ENCODE peak calls at places on chromosome 20, in seven cellular contexts. One of them, this sample, is unnamed.

GRCh38 chr20:19699132-19699971 is 58.7 kb upstream of the RIN2 start:
- DNase-seq in activated CD8-positive, alpha-beta memory T cell treated with anti-CD3 and anti-CD28 coated beads, Interleukin-2, amount 50 U/mL, for 4 hours: no peak
- DNase-seq in body of pancreas: no peak
- DNase-seq in T-helper 1 cell: no peak
- DNase-seq in NCI-H1092: no peak
- DNase-seq in upper lobe of right lung: no peak
- DNase-seq in stimulated activated CD4-positive, alpha-beta T cell treated with anti-CD3 and anti-CD28 coated beads, Interleukin-4, amount 100 ng/mL, for 4 hours: no peak
- DNase-seq in this sample: peak

GRCh38 chr20:62882426-62882825 is 20.8 kb upstream of the TCFL5 start:
- DNase-seq in upper lobe of right lung: no peak
- DNase-seq in NCI-H1092: no peak
- DNase-seq in stimulated activated CD4-positive, alpha-beta T cell treated with anti-CD3 and anti-CD28 coated beads, Interleukin-4, amount 100 ng/mL, for 4 hours: no peak
- DNase-seq in body of pancreas: no peak
- DNase-seq in activated CD8-positive, alpha-beta memory T cell treated with anti-CD3 and anti-CD28 coated beads, Interleukin-2, amount 50 U/mL, for 4 hours: no peak
- DNase-seq in T-helper 1 cell: no peak
- DNase-seq in this sample: no peak

GRCh38 chr20:5529331-5530142 is 212.8 kb upstream of the PROKR2 start:
- DNase-seq in body of pancreas: peak
- DNase-seq in activated CD8-positive, alpha-beta memory T cell treated with anti-CD3 and anti-CD28 coated beads, Interleukin-2, amount 50 U/mL, for 4 hours: peak
- DNase-seq in NCI-H1092: peak
- DNase-seq in T-helper 1 cell: peak
- DNase-seq in stimulated activated CD4-positive, alpha-beta T cell treated with anti-CD3 and anti-CD28 coated beads, Interleukin-4, amount 100 ng/mL, for 4 hours: peak
- DNase-seq in upper lobe of right lung: peak
- DNase-seq in this sample: peak

GRCh38 chr20:23419995-23420901 is 1.0 kb downstream of the NAPB start:
- DNase-seq in body of pancreas: peak
- DNase-seq in activated CD8-positive, alpha-beta memory T cell treated with anti-CD3 and anti-CD28 coated beads, Interleukin-2, amount 50 U/mL, for 4 hours: peak
- DNase-seq in T-helper 1 cell: peak
- DNase-seq in upper lobe of right lung: peak
- DNase-seq in NCI-H1092: no peak
- DNase-seq in stimulated activated CD4-positive, alpha-beta T cell treated with anti-CD3 and anti-CD28 coated beads, Interleukin-4, amount 100 ng/mL, for 4 hours: peak
- DNase-seq in this sample: peak

GRCh38 chr20:31974975-31975481 is 7.1 kb downstream of the XKR7 start:
- DNase-seq in stimulated activated CD4-positive, alpha-beta T cell treated with anti-CD3 and anti-CD28 coated beads, Interleukin-4, amount 100 ng/mL, for 4 hours: no peak
- DNase-seq in body of pancreas: no peak
- DNase-seq in T-helper 1 cell: no peak
- DNase-seq in upper lobe of right lung: no peak
- DNase-seq in NCI-H1092: peak
- DNase-seq in activated CD8-positive, alpha-beta memory T cell treated with anti-CD3 and anti-CD28 coated beads, Interleukin-2, amount 50 U/mL, for 4 hours: no peak
- DNase-seq in this sample: no peak

GRCh38 chr20:40359127-40359892 is 329.7 kb downstream of the MAFB start:
- DNase-seq in stimulated activated CD4-positive, alpha-beta T cell treated with anti-CD3 and anti-CD28 coated beads, Interleukin-4, amount 100 ng/mL, for 4 hours: no peak
- DNase-seq in activated CD8-positive, alpha-beta memory T cell treated with anti-CD3 and anti-CD28 coated beads, Interleukin-2, amount 50 U/mL, for 4 hours: no peak
- DNase-seq in T-helper 1 cell: no peak
- DNase-seq in upper lobe of right lung: no peak
- DNase-seq in body of pancreas: no peak
- DNase-seq in NCI-H1092: no peak
- DNase-seq in this sample: no peak

GRCh38 chr20:37571033-37571432 is 43.4 kb upstream of the BLCAP start:
- DNase-seq in body of pancreas: no peak
- DNase-seq in NCI-H1092: no peak
- DNase-seq in stimulated activated CD4-positive, alpha-beta T cell treated with anti-CD3 and anti-CD28 coated beads, Interleukin-4, amount 100 ng/mL, for 4 hours: no peak
- DNase-seq in upper lobe of right lung: no peak
- DNase-seq in activated CD8-positive, alpha-beta memory T cell treated with anti-CD3 and anti-CD28 coated beads, Interleukin-2, amount 50 U/mL, for 4 hours: no peak
- DNase-seq in T-helper 1 cell: no peak
- DNase-seq in this sample: no peak

GRCh38 chr20:63083831-63084562 is 77.2 kb upstream of the BHLHE23 start:
- DNase-seq in stimulated activated CD4-positive, alpha-beta T cell treated with anti-CD3 and anti-CD28 coated beads, Interleukin-4, amount 100 ng/mL, for 4 hours: no peak
- DNase-seq in NCI-H1092: no peak
- DNase-seq in T-helper 1 cell: no peak
- DNase-seq in body of pancreas: no peak
- DNase-seq in upper lobe of right lung: peak
- DNase-seq in activated CD8-positive, alpha-beta memory T cell treated with anti-CD3 and anti-CD28 coated beads, Interleukin-2, amount 50 U/mL, for 4 hours: peak
- DNase-seq in this sample: no peak

GRCh38 chr20:34904202-34904621 is 27.8 kb downstream of the ACSS2 start:
- DNase-seq in upper lobe of right lung: no peak
- DNase-seq in stimulated activated CD4-positive, alpha-beta T cell treated with anti-CD3 and anti-CD28 coated beads, Interleukin-4, amount 100 ng/mL, for 4 hours: no peak
- DNase-seq in T-helper 1 cell: no peak
- DNase-seq in NCI-H1092: no peak
- DNase-seq in body of pancreas: no peak
- DNase-seq in activated CD8-positive, alpha-beta memory T cell treated with anti-CD3 and anti-CD28 coated beads, Interleukin-2, amount 50 U/mL, for 4 hours: no peak
- DNase-seq in this sample: no peak

GRCh38 chr20:36628076-36628475 is 17.9 kb downstream of the SLA2 start:
- DNase-seq in body of pancreas: no peak
- DNase-seq in stimulated activated CD4-positive, alpha-beta T cell treated with anti-CD3 and anti-CD28 coated beads, Interleukin-4, amount 100 ng/mL, for 4 hours: no peak
- DNase-seq in activated CD8-positive, alpha-beta memory T cell treated with anti-CD3 and anti-CD28 coated beads, Interleukin-2, amount 50 U/mL, for 4 hours: peak
- DNase-seq in T-helper 1 cell: no peak
- DNase-seq in upper lobe of right lung: no peak
- DNase-seq in NCI-H1092: no peak
- DNase-seq in this sample: no peak

GRCh38 chr20:37220796-37221195 is 40.8 kb downstream of the GHRH start:
- DNase-seq in body of pancreas: no peak
- DNase-seq in activated CD8-positive, alpha-beta memory T cell treated with anti-CD3 and anti-CD28 coated beads, Interleukin-2, amount 50 U/mL, for 4 hours: no peak
- DNase-seq in NCI-H1092: no peak
- DNase-seq in upper lobe of right lung: no peak
- DNase-seq in stimulated activated CD4-positive, alpha-beta T cell treated with anti-CD3 and anti-CD28 coated beads, Interleukin-4, amount 100 ng/mL, for 4 hours: no peak
- DNase-seq in T-helper 1 cell: no peak
- DNase-seq in this sample: peak

GRCh38 chr20:60558491-60558890 is 600.3 kb downstream of the CDH26 start:
- DNase-seq in body of pancreas: no peak
- DNase-seq in upper lobe of right lung: no peak
- DNase-seq in T-helper 1 cell: no peak
- DNase-seq in NCI-H1092: no peak
- DNase-seq in activated CD8-positive, alpha-beta memory T cell treated with anti-CD3 and anti-CD28 coated beads, Interleukin-2, amount 50 U/mL, for 4 hours: no peak
- DNase-seq in stimulated activated CD4-positive, alpha-beta T cell treated with anti-CD3 and anti-CD28 coated beads, Interleukin-4, amount 100 ng/mL, for 4 hours: no peak
- DNase-seq in this sample: no peak

GRCh38 chr20:62571667-62572344 is 70.5 kb upstream of the SLCO4A1 start:
- DNase-seq in body of pancreas: no peak
- DNase-seq in stimulated activated CD4-positive, alpha-beta T cell treated with anti-CD3 and anti-CD28 coated beads, Interleukin-4, amount 100 ng/mL, for 4 hours: no peak
- DNase-seq in T-helper 1 cell: no peak
- DNase-seq in activated CD8-positive, alpha-beta memory T cell treated with anti-CD3 and anti-CD28 coated beads, Interleukin-2, amount 50 U/mL, for 4 hours: no peak
- DNase-seq in NCI-H1092: no peak
- DNase-seq in upper lobe of right lung: no peak
- DNase-seq in this sample: no peak

GRCh38 chr20:31538327-31538726 is 24.1 kb downstream of the HM13 start:
- DNase-seq in activated CD8-positive, alpha-beta memory T cell treated with anti-CD3 and anti-CD28 coated beads, Interleukin-2, amount 50 U/mL, for 4 hours: no peak
- DNase-seq in T-helper 1 cell: no peak
- DNase-seq in body of pancreas: no peak
- DNase-seq in upper lobe of right lung: no peak
- DNase-seq in NCI-H1092: no peak
- DNase-seq in stimulated activated CD4-positive, alpha-beta T cell treated with anti-CD3 and anti-CD28 coated beads, Interleukin-4, amount 100 ng/mL, for 4 hours: no peak
- DNase-seq in this sample: no peak

GRCh38 chr20:32562495-32562911 is 22.6 kb downstream of the NOL4L start:
- DNase-seq in activated CD8-positive, alpha-beta memory T cell treated with anti-CD3 and anti-CD28 coated beads, Interleukin-2, amount 50 U/mL, for 4 hours: no peak
- DNase-seq in T-helper 1 cell: no peak
- DNase-seq in NCI-H1092: no peak
- DNase-seq in stimulated activated CD4-positive, alpha-beta T cell treated with anti-CD3 and anti-CD28 coated beads, Interleukin-4, amount 100 ng/mL, for 4 hours: no peak
- DNase-seq in upper lobe of right lung: no peak
- DNase-seq in body of pancreas: no peak
- DNase-seq in this sample: no peak

GRCh38 chr20:21262812-21263211 is 40.3 kb upstream of the XRN2 start:
- DNase-seq in NCI-H1092: no peak
- DNase-seq in body of pancreas: no peak
- DNase-seq in T-helper 1 cell: no peak
- DNase-seq in activated CD8-positive, alpha-beta memory T cell treated with anti-CD3 and anti-CD28 coated beads, Interleukin-2, amount 50 U/mL, for 4 hours: no peak
- DNase-seq in upper lobe of right lung: no peak
- DNase-seq in stimulated activated CD4-positive, alpha-beta T cell treated with anti-CD3 and anti-CD28 coated beads, Interleukin-4, amount 100 ng/mL, for 4 hours: no peak
- DNase-seq in this sample: no peak

GRCh38 chr20:50924261-50924660 is 7.0 kb downstream of the ADNP start:
- DNase-seq in stimulated activated CD4-positive, alpha-beta T cell treated with anti-CD3 and anti-CD28 coated beads, Interleukin-4, amount 100 ng/mL, for 4 hours: no peak
- DNase-seq in activated CD8-positive, alpha-beta memory T cell treated with anti-CD3 and anti-CD28 coated beads, Interleukin-2, amount 50 U/mL, for 4 hours: no peak
- DNase-seq in T-helper 1 cell: no peak
- DNase-seq in NCI-H1092: no peak
- DNase-seq in upper lobe of right lung: no peak
- DNase-seq in body of pancreas: no peak
- DNase-seq in this sample: peak

GRCh38 chr20:58956078-58956477 is 25.0 kb upstream of the NELFCD start:
- DNase-seq in body of pancreas: no peak
- DNase-seq in T-helper 1 cell: no peak
- DNase-seq in NCI-H1092: no peak
- DNase-seq in activated CD8-positive, alpha-beta memory T cell treated with anti-CD3 and anti-CD28 coated beads, Interleukin-2, amount 50 U/mL, for 4 hours: no peak
- DNase-seq in stimulated activated CD4-positive, alpha-beta T cell treated with anti-CD3 and anti-CD28 coated beads, Interleukin-4, amount 100 ng/mL, for 4 hours: no peak
- DNase-seq in upper lobe of right lung: no peak
- DNase-seq in this sample: no peak